ENCODE peak calls at places on chromosomes 3 and 15, in nine cellular contexts. I is Panc1, P is HL-60, G is esophagus muscularis mucosa, T is HepG2, N is stomach, B is upper lobe of left lung, A is spleen, Y is breast epithelium. X is an unnamed sample.

GRCh38 chr15:29863438-29863837 is 41.2 kb upstream of the TJP1 start:
- DNase-seq in I (no peak), P (no peak), G (no peak), T (no peak), N (no peak), B (no peak), A (no peak), Y (no peak), X (no peak)

GRCh38 chr3:72380711-72381508 is 467.3 kb downstream of the SHQ1 start:
- DNase-seq in I (no peak), P (no peak), G (no peak), T (no peak), N (no peak), B (no peak), A (no peak), Y (no peak), X (no peak)

GRCh38 chr3:169545606-169546005 is 117.9 kb downstream of the MECOM start:
- DNase-seq in I (no peak), P (no peak), G (no peak), T (no peak), N (no peak), B (no peak), A (no peak), Y (no peak), X (no peak)

GRCh38 chr3:151305081-151305777 is 11.4 kb downstream of the GPR87 start:
- DNase-seq in I (no peak), P (no peak), G (peak), T (peak), N (peak), B (no peak), A (no peak), Y (peak), X (peak)

GRCh38 chr15:62850791-62851291 is 191.7 kb upstream of the TPM1 start:
- DNase-seq in I (no peak), P (no peak), G (peak), T (peak), N (no peak), B (no peak), A (no peak), Y (no peak), X (no peak)

GRCh38 chr15:89171136-89172072 is 50.0 kb downstream of the RLBP1 start:
- DNase-seq in I (peak), P (no peak), G (no peak), T (peak), N (peak), B (no peak), A (peak), Y (no peak), X (no peak)

GRCh38 chr15:67146875-67147381 is 81.5 kb downstream of the SMAD3 start:
- DNase-seq in I (no peak), P (no peak), G (no peak), T (peak), N (no peak), B (no peak), A (no peak), Y (no peak), X (no peak)

GRCh38 chr3:14410501-14411165 is 8.2 kb downstream of the SLC6A6 start:
- DNase-seq in I (peak), P (peak), G (no peak), T (peak), N (peak), B (no peak), A (peak), Y (no peak), X (no peak)

GRCh38 chr3:119408243-119408950 is 55.0 kb downstream of the TMEM39A start:
- DNase-seq in I (no peak), P (no peak), G (peak), T (no peak), N (no peak), B (no peak), A (no peak), Y (no peak), X (no peak)

GRCh38 chr3:117282506-117282905 is 572.9 kb downstream of the TUSC7 start:
- DNase-seq in I (no peak), P (no peak), G (no peak), T (no peak), N (no peak), B (no peak), A (no peak), Y (no peak), X (no peak)

GRCh38 chr3:152317956-152318355 is 49.2 kb downstream of the MBNL1 start:
- DNase-seq in I (no peak), P (no peak), G (no peak), T (no peak), N (no peak), B (no peak), A (no peak), Y (no peak), X (no peak)

GRCh38 chr3:80770106-80771079 is 991.1 kb downstream of the GBE1 start:
- DNase-seq in I (no peak), P (no peak), G (no peak), T (no peak), N (no peak), B (peak), A (no peak), Y (no peak), X (no peak)

GRCh38 chr3:15339786-15340215 is 7.4 kb upstream of the SH3BP5 start:
- DNase-seq in I (no peak), P (peak), G (no peak), T (no peak), N (no peak), B (no peak), A (no peak), Y (no peak), X (no peak)

GRCh38 chr3:188497021-188497420 is 343.1 kb downstream of the LPP start:
- DNase-seq in I (no peak), P (no peak), G (no peak), T (no peak), N (no peak), B (no peak), A (no peak), Y (no peak), X (no peak)

GRCh38 chr3:50121416-50122032 is 32.8 kb downstream of the RBM5 start:
- DNase-seq in I (peak), P (peak), G (no peak), T (peak), N (peak), B (no peak), A (peak), Y (peak), X (no peak)

GRCh38 chr3:43379343-43379742 is 93.0 kb downstream of the SNRK start:
- DNase-seq in I (no peak), P (no peak), G (peak), T (no peak), N (no peak), B (no peak), A (no peak), Y (no peak), X (no peak)

GRCh38 chr3:119184808-119185690 is 11.7 kb downstream of the UPK1B start:
- DNase-seq in I (peak), P (no peak), G (no peak), T (peak), N (no peak), B (no peak), A (no peak), Y (no peak), X (no peak)

GRCh38 chr3:75012791-75013190 is 398.3 kb upstream of the CNTN3 start:
- DNase-seq in I (no peak), P (no peak), G (no peak), T (no peak), N (no peak), B (no peak), A (no peak), Y (no peak), X (no peak)

GRCh38 chr15:75346796-75347221 is at the start of gene NEIL1:
- DNase-seq in I (no peak), P (no peak), G (no peak), T (no peak), N (peak), B (no peak), A (no peak), Y (no peak), X (no peak)

DNA sequence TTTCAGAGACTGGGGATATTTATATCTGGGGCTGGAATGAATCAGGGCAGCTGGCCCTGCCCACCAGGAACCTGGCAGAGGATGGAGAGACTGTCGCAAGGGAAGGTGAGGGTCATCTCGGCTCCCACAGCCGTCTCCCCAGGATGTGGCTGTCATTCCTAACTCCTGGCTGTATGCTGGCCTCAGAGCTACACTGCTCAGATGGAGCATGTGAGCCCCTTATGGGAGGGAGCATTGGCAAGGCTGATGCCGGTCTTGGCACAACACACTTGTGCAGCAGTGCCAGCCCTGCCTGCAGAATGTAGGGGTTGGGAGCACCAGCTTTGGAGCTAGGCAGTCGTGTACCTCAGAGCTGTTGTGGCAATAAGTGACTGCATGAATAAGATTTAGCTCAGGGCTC is 5.2 kb downstream of the RCCD1 start:
- DNase-seq in I (no peak), P (no peak), G (no peak), T (no peak), N (no peak), B (no peak), A (no peak), Y (no peak), X (no peak)
- TF ChIP-seq POLR2AphosphoS5 in I (no peak), P (no peak), G (peak), T (no peak), N (peak), B (no peak), A (no peak), Y (no peak), X (no peak)

DNA sequence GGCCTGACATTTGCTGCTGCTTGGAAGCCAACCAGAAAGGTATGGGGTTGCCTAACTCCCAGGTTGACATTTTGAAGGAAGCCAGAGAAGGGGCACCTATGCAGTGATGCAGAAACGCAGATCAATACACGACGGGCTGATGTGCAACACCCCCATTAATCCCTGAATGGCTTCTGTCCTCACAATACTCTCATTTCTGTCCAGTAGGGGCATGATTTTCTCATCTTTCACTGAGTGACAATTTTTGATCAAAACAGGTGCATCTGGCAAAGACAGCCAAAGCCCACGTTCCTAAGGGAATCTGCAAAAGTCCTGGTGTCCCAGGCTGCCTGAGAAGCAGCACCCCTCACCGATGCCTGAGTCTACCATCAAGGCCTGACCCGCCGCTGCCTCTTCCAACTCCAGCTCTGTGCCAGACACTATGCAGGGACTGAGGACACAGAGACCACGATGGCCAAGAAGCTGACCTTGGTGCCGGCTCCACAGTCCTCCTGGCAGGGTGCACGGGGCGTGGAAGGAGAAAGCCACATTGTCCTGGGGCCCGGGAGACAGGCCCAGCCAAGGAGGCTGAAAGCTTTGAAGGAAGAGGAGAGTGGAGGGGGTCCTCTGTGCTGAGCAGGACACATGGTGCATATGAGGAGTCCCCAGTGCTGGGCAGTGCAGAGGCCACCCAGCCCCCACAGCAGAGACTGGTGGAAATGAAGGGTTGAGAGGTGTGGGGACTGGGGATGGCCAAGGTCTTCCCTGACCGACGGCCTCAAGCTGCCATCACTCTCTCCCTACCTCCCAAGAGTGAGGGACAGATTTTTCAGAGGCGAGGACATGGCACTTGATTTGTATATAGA is 159.6 kb downstream of the NUP210 start:
- DNase-seq in I (no peak), P (no peak), G (no peak), T (no peak), N (no peak), B (no peak), A (no peak), Y (no peak), X (no peak)
- TF ChIP-seq CTCF in I (no peak), P (no peak), G (no peak), T (no peak), N (no peak), B (no peak), A (no peak), Y (no peak), X (no peak)

GRCh38 chr3:45597166-45597565 is 2.6 kb downstream of the LIMD1 start:
- DNase-seq in I (no peak), P (no peak), G (no peak), T (no peak), N (peak), B (no peak), A (peak), Y (no peak), X (no peak)
- H3K4me3 ChIP-seq in I (peak), P (peak), G (peak), T (peak), N (peak), B (peak), A (peak), Y (peak), X (peak)

GRCh38 chr3:37130984-37131975 is 43.1 kb downstream of the LRRFIP2 start:
- DNase-seq in I (no peak), P (no peak), G (no peak), T (no peak), N (no peak), B (no peak), A (no peak), Y (no peak), X (no peak)
- TF ChIP-seq POLR2AphosphoS5 in I (no peak), P (no peak), G (no peak), T (no peak), N (no peak), B (no peak), A (no peak), Y (no peak), X (no peak)

DNA sequence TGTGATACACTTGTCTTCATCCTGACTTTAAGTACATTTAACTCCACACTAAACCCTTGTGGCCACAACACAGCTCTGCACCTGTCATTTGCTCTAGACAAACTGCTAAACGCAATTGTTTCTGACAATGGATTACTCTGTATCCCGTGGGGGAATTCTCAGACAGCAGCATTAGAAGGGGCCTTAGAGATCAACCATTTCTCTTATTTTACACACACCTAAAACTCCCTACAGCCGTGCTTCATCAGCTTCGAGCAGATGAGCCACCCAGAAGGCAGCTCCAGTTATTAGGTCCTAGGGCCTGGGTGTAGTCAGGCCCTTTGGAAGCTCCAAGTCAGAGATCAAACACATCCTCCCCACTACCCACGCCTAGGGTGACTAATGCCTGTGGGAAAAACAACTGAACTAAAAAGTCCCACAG is 1.3 kb upstream of the IL12A start:
- DNase-seq in I (no peak), P (no peak), G (no peak), T (no peak), N (no peak), B (no peak), A (no peak), Y (no peak), X (no peak)
- TF ChIP-seq CTCF in I (peak), P (no peak), G (no peak), T (no peak), N (no peak), B (no peak), A (no peak), Y (no peak), X (no peak)

GRCh38 chr3:187287231-187287630 is 4.3 kb downstream of the MASP1 start:
- DNase-seq in I (no peak), P (no peak), G (no peak), T (no peak), N (no peak), B (no peak), A (no peak), Y (no peak), X (no peak)
- H3K4me3 ChIP-seq in I (no peak), P (no peak), G (no peak), T (no peak), N (no peak), B (no peak), A (no peak), Y (no peak), X (peak)

GRCh38 chr3:149396476-149396875 is 19.0 kb upstream of the TM4SF1 start:
- DNase-seq in I (no peak), P (no peak), G (no peak), T (no peak), N (no peak), B (no peak), A (no peak), Y (no peak), X (no peak)

GRCh38 chr3:149398296-149398695 is 20.8 kb upstream of the TM4SF1 start:
- DNase-seq in I (no peak), P (no peak), G (no peak), T (peak), N (no peak), B (no peak), A (no peak), Y (no peak), X (no peak)

GRCh38 chr3:149397528-149397927 is 20.1 kb upstream of the TM4SF1 start:
- DNase-seq in I (no peak), P (no peak), G (no peak), T (no peak), N (no peak), B (no peak), A (no peak), Y (no peak), X (no peak)

GRCh38 chr3:149393355-149394165 is 16.1 kb upstream of the TM4SF1 start:
- DNase-seq in I (no peak), P (peak), G (no peak), T (peak), N (peak), B (no peak), A (peak), Y (peak), X (no peak)

DNA sequence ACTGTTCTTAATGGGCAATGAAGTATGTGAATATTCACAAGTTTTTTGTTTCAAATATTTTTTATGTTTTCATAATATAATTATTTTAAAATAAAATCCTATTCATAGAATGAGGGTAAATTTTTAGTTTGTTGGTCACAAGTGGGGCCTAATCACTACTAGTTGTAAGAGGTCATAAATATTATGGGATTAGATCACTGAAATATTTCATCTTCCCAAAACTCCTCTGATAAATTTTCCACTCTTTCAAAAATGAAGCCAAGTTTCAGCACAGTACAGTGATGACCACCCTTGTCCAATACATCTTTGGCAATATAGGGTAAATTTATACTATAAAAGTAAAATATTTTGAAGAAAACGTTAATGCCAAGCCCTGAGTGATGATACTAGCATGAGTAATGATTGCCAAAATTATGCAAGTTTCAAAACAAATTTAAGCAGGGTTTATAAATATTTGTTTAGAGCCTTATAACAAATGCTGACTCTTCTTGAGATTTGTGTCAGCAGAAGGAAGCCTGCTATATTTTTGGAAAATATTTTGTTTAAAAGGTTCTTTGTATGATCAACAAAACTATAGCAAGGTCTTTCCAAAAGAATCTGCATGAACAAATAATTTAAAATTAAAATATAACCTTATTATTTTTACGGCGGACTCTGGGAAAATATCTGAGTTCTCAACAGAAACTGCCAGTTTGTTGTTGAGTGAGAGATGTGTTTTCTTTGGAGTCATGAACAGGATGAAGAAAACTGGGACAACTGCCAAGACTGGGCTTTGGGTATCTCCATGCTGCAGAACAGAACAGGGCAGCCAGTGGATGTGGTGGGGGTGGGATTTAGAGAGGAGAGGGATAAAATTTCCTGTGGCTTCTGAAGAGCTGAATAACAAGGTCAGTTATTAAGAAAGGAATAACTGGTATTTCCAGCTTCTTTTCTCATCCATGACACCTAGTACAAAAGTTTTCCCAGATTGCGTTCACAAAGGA is 17.9 kb upstream of the TM4SF1 start:
- DNase-seq in I (no peak), P (no peak), G (no peak), T (peak), N (no peak), B (no peak), A (no peak), Y (peak), X (no peak)
- TF ChIP-seq POLR2AphosphoS5 in I (no peak), P (no peak), G (no peak), T (no peak), N (no peak), B (no peak), A (no peak), Y (no peak), X (no peak)

DNA sequence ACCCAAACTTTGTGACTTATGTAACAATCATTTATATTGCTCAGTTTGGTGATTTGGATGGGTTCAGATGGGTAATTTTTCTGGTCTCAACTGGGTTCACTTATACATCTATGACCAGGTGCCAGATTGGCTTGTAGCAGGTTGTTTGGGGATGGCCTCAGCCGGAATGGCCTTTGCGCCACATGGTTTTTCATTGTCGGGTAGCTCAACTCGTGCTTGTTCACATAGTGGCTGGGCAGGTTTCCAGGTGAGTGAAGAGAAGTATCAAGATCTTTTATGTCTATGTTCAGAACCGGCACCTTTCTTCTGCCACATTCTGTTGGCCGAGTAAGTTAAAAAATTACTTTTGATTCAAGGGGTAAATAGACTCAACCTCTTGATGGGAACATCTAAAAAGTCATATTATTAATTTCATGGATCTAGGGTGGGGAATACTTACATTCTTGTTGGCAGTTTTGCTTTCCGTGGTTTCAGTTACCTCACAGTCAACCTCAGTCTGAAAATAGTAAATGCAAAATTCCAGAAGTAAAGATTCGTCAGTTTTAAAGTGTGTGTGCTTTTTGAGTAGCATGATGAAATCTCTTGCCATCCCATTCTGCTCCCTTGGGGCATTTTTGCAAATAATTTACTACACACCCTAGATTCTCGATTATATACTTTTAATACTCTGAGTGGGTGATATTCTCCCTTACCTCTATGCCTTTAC is 745.7 kb upstream of the CCDC54 start:
- DNase-seq in I (no peak), P (no peak), G (no peak), T (no peak), N (no peak), B (no peak), A (no peak), Y (no peak), X (no peak)
- TF ChIP-seq CTCF in I (no peak), P (no peak), G (no peak), T (no peak), N (no peak), B (no peak), A (no peak), Y (no peak), X (no peak)

GRCh38 chr3:147654827-147655226 is 245.7 kb downstream of the ZIC1 start:
- DNase-seq in I (no peak), P (no peak), G (no peak), T (no peak), N (no peak), B (no peak), A (no peak), Y (no peak), X (no peak)
- H3K4me3 ChIP-seq in I (no peak), P (no peak), G (no peak), T (no peak), N (no peak), B (no peak), A (no peak), Y (no peak), X (no peak)

GRCh38 chr3:33439421-33440327 is 531 bp downstream of the UBP1 start:
- DNase-seq in I (no peak), P (no peak), G (no peak), T (peak), N (peak), B (no peak), A (no peak), Y (peak), X (no peak)
- TF ChIP-seq POLR2AphosphoS5 in I (peak), P (peak), G (no peak), T (no peak), N (no peak), B (no peak), A (peak), Y (no peak), X (no peak)